ENCODE peak calls at places on chromosomes 5 and 9, in six cellular contexts. W is CD8-positive, alpha-beta memory T cell; L is IMR-90; F is neuronal stem cell; H is fibroblast of lung; Y is heart left ventricle. A is an unnamed sample.

GRCh38 chr9:77563205-77563604 is 84.9 kb downstream of the GNA14 start:
- DNase-seq in W (no peak), L (no peak), F (no peak), H (no peak), Y (no peak), A (no peak)

GRCh38 chr5:90477073-90477472 is 2.4 kb downstream of the POLR3G start:
- DNase-seq in W (no peak), L (no peak), F (no peak), H (no peak), Y (no peak), A (peak)

GRCh38 chr5:135811007-135811406 is 23.5 kb upstream of the SLC25A48 start:
- DNase-seq in W (no peak), L (no peak), F (no peak), H (no peak), Y (no peak), A (no peak)

GRCh38 chr5:67028981-67029380 is 167.6 kb downstream of the CD180 start:
- DNase-seq in W (no peak), L (no peak), F (no peak), H (no peak), Y (no peak), A (no peak)

GRCh38 chr9:27125030-27125429 is 16.0 kb downstream of the TEK start:
- DNase-seq in W (no peak), L (peak), F (no peak), H (peak), Y (peak), A (peak)

GRCh38 chr9:125902224-125902623 is 155.1 kb downstream of the PBX3 start:
- DNase-seq in W (no peak), L (no peak), F (no peak), H (peak), Y (no peak), A (peak)

GRCh38 chr5:92552206-92553160 is 1028.5 kb downstream of the NR2F1-AS1 start:
- DNase-seq in W (no peak), L (peak), F (no peak), H (peak), Y (no peak), A (peak)

GRCh38 chr5:25754895-25755294 is 1110.1 kb upstream of the CDH10 start:
- DNase-seq in W (no peak), L (no peak), F (peak), H (no peak), Y (no peak), A (peak)

GRCh38 chr5:74465724-74466123 is 174.8 kb downstream of the ENC1 start:
- DNase-seq in W (no peak), L (no peak), F (no peak), H (no peak), Y (no peak), A (no peak)

GRCh38 chr5:134873494-134873893 is 677 bp upstream of the TXNDC15 start:
- DNase-seq in W (no peak), L (no peak), F (no peak), H (no peak), Y (no peak), A (peak)

GRCh38 chr5:134438268-134438622 is 26.6 kb upstream of the CDKN2AIPNL start:
- DNase-seq in W (no peak), L (peak), F (no peak), H (peak), Y (no peak), A (peak)

GRCh38 chr5:969421-969839 is 39.2 kb upstream of the NKD2 start:
- DNase-seq in W (no peak), L (peak), F (no peak), H (peak), Y (no peak), A (peak)
- H3K4me3 ChIP-seq in W (no peak), L (no peak), F (no peak), H (no peak), Y (no peak), A (no peak)

GRCh38 chr5:121581588-121581987 is 270.1 kb upstream of the FTMT start:
- DNase-seq in W (no peak), L (no peak), F (no peak), H (no peak), Y (no peak), A (no peak)
- H3K4me3 ChIP-seq in W (no peak), L (no peak), F (no peak), H (no peak), Y (no peak), A (no peak)

DNA sequence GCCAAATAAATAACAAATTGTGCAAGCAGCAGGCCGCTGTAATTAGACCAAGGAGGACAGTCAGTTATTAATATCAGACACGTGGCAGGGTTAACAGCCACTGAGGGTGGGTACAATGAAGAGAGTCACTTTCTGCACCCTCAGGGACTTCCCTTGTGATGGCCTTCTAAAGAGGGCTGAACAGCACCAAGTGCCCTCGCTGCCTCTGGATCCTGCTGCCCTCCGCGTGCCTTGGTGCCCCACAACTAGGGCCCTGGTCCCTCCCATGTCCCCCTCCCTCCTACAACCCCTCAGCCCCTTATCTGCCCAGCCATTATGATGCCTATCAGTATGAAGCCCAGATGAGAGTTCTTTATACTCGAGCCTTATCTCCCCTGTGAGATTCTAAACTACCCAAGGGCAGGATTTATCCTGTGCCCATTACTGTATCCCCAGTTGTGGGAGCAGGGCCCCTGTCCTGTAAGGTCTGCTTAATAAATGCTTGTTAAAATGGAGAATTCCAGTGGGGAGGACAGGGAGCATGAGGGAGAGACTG is 37.3 kb downstream of the PCDH1 start:
- DNase-seq in W (no peak), L (no peak), F (no peak), H (no peak), Y (no peak), A (no peak)
- H3K4me3 ChIP-seq in W (no peak), L (no peak), F (no peak), H (no peak), Y (no peak), A (no peak)

GRCh38 chr5:168408561-168409321 is 77.5 kb upstream of the RARS1 start:
- DNase-seq in W (no peak), L (peak), F (no peak), H (peak), Y (no peak), A (peak)

GRCh38 chr5:168411871-168412270 is 74.4 kb upstream of the RARS1 start:
- DNase-seq in W (no peak), L (no peak), F (no peak), H (no peak), Y (no peak), A (no peak)

GRCh38 chr5:168413062-168413461 is 73.2 kb upstream of the RARS1 start:
- DNase-seq in W (no peak), L (no peak), F (no peak), H (no peak), Y (no peak), A (no peak)

GRCh38 chr5:168407222-168407621 is 79.0 kb upstream of the RARS1 start:
- DNase-seq in W (no peak), L (peak), F (no peak), H (peak), Y (no peak), A (peak)

DNA sequence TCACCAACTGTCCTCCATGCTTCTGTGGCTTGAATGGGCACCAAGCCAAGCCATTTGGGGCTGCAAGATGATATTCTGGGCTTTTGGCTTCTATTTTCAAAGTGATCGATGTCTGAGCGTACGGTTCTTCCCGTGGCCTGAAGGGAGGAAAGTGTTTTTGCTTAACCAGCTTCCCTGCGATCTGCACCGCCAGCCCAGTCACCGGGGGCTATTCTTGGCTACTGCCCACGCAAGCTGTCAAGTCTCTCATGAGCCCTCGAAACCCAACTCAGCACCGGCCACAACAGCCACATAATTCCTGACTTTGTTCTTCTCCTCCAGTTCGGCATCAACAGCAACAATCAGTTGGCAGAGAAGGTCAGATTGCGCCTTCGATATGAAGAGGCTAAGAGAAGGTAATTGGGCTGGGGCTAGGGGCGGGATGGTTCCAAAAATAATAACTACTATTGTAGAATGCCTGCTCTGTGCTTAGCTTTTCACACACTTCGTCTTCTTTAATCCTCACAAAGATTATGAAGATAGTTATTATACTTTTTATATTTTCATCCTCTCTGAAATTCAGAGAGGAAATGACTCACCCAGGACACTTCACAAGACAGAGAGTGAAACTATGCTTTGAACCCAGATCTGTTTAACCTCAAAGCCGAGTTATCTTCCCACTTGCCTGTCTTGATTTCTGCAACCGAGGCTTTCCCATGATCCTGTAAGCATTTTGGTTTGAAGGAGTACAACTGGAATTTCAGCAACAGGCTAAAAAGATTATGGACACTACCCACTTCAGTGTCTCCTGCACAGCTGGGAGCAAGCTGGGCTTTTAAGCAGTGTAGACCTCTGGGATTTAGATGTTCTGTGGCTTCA is 76.4 kb upstream of the RARS1 start:
- DNase-seq in W (no peak), L (peak), F (no peak), H (peak), Y (no peak), A (peak)
- H3K4me3 ChIP-seq in W (peak), L (no peak), F (no peak), H (no peak), Y (no peak), A (peak)

GRCh38 chr5:154849791-154850201 is 607 bp downstream of the FAXDC2 start:
- DNase-seq in W (no peak), L (peak), F (no peak), H (peak), Y (no peak), A (peak)
- H3K4me3 ChIP-seq in W (no peak), L (peak), F (no peak), H (peak), Y (peak), A (peak)

GRCh38 chr5:160311491-160312138 is 749 bp downstream of the CCNJL start:
- DNase-seq in W (no peak), L (no peak), F (no peak), H (peak), Y (peak), A (no peak)

GRCh38 chr5:160312960-160313734 is 783 bp upstream of the CCNJL start:
- DNase-seq in W (no peak), L (no peak), F (no peak), H (no peak), Y (no peak), A (no peak)

GRCh38 chr5:160310140-160310909 is 2.0 kb downstream of the CCNJL start:
- DNase-seq in W (no peak), L (no peak), F (no peak), H (no peak), Y (no peak), A (no peak)

GRCh38 chr5:160312139-160312959 is at the start of gene CCNJL:
- DNase-seq in W (no peak), L (peak), F (peak), H (peak), Y (peak), A (no peak)

GRCh38 chr5:160310910-160311295 is 1.5 kb downstream of the CCNJL start:
- DNase-seq in W (no peak), L (no peak), F (no peak), H (no peak), Y (no peak), A (no peak)
- H3K4me3 ChIP-seq in W (no peak), L (no peak), F (peak), H (no peak), Y (no peak), A (no peak)

DNA sequence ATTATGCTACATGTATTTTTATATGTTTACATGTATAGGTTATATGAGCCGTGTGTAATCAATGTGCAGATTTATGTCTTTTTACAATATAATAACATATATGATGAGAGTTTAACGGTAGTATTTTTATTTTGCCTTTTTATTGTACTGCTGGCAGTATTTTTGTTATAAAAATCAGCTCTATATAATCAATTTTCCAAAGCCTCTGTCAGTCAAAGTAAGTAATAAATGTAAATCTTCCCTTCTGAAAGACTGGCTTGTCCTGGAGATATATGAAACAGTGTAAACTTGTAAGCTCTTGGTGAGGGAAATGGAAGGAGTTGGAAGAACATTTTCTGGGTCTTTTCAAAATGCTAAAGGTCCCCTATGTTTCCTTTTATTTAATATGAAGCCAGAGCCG is 173.8 kb downstream of the SSBP2 start:
- DNase-seq in W (no peak), L (no peak), F (no peak), H (no peak), Y (no peak), A (no peak)
- H3K4me3 ChIP-seq in W (no peak), L (no peak), F (no peak), H (no peak), Y (no peak), A (no peak)

GRCh38 chr9:74771262-74771585 is 116.5 kb downstream of the TRPM6 start:
- DNase-seq in W (no peak), L (no peak), F (no peak), H (no peak), Y (no peak), A (no peak)
- H3K4me3 ChIP-seq in W (no peak), L (no peak), F (no peak), H (no peak), Y (no peak), A (no peak)

GRCh38 chr5:31273161-31273560 is 79.7 kb downstream of the CDH6 start:
- DNase-seq in W (no peak), L (peak), F (no peak), H (peak), Y (no peak), A (no peak)

GRCh38 chr5:31269259-31269658 is 75.8 kb downstream of the CDH6 start:
- DNase-seq in W (no peak), L (no peak), F (no peak), H (no peak), Y (no peak), A (no peak)

GRCh38 chr5:31270396-31270795 is 76.9 kb downstream of the CDH6 start:
- DNase-seq in W (no peak), L (peak), F (peak), H (no peak), Y (no peak), A (peak)

GRCh38 chr5:31271567-31271966 is 78.1 kb downstream of the CDH6 start:
- DNase-seq in W (no peak), L (no peak), F (no peak), H (no peak), Y (no peak), A (no peak)

GRCh38 chr5:31273631-31274378 is 80.3 kb downstream of the CDH6 start:
- DNase-seq in W (no peak), L (no peak), F (no peak), H (no peak), Y (no peak), A (peak)
- H3K4me3 ChIP-seq in W (no peak), L (peak), F (no peak), H (peak), Y (no peak), A (peak)

GRCh38 chr9:133112361-133113026 is 8.5 kb downstream of the RALGDS start:
- DNase-seq in W (peak), L (no peak), F (no peak), H (no peak), Y (peak), A (no peak)

GRCh38 chr9:133111461-133112360 is 9.3 kb downstream of the RALGDS start:
- DNase-seq in W (no peak), L (no peak), F (no peak), H (no peak), Y (no peak), A (no peak)

GRCh38 chr9:133114451-133114885 is 6.6 kb downstream of the RALGDS start:
- DNase-seq in W (no peak), L (peak), F (no peak), H (peak), Y (peak), A (no peak)

GRCh38 chr9:133113928-133114351 is 7.1 kb downstream of the RALGDS start:
- DNase-seq in W (no peak), L (peak), F (no peak), H (no peak), Y (no peak), A (no peak)

GRCh38 chr9:133113163-133113927 is 7.7 kb downstream of the RALGDS start:
- DNase-seq in W (peak), L (peak), F (no peak), H (peak), Y (peak), A (peak)
- H3K4me3 ChIP-seq in W (no peak), L (no peak), F (no peak), H (no peak), Y (no peak), A (no peak)